ENCODE peak calls at places on chromosomes 2 and 18, in seven cellular contexts. K, M, T, E, U, F and C are unnamed samples.

GRCh38 chr2:207960911-207961310 is 64.4 kb downstream of the PLEKHM3 start:
- DNase-seq in K (no peak), M (no peak), T (no peak), E (no peak), U (no peak), F (no peak), C (no peak)

GRCh38 chr2:236173734-236174607 is 5.8 kb upstream of the GBX2 start:
- DNase-seq in K (no peak), M (no peak), T (no peak), E (peak; percentile 30), U (peak; percentile 24), F (no peak), C (no peak)

GRCh38 chr18:40841473-40841872 is 1113.6 kb upstream of the PIK3C3 start:
- DNase-seq in K (no peak), M (no peak), T (no peak), E (no peak), U (no peak), F (peak; percentile 81), C (peak; percentile 56)

GRCh38 chr2:127517465-127517864 is 8.8 kb downstream of the IWS1 start:
- DNase-seq in K (no peak), M (no peak), T (no peak), E (no peak), U (no peak), F (no peak), C (peak; percentile 46)

GRCh38 chr2:105443610-105444598 is 45.1 kb upstream of the FHL2 start:
- DNase-seq in K (no peak), M (no peak), T (no peak), E (no peak), U (no peak), F (no peak), C (no peak)

GRCh38 chr2:216591480-216591879 is 41.7 kb upstream of the IGFBP2 start:
- DNase-seq in K (no peak), M (no peak), T (no peak), E (no peak), U (no peak), F (no peak), C (no peak)

GRCh38 chr2:188410504-188411235 is 119.0 kb downstream of the GULP1 start:
- DNase-seq in K (no peak), M (no peak), T (peak; percentile 23), E (no peak), U (no peak), F (no peak), C (peak; percentile 30)

GRCh38 chr18:10015941-10016819 is 102.4 kb downstream of the VAPA start:
- DNase-seq in K (no peak), M (peak; percentile 89), T (no peak), E (no peak), U (no peak), F (peak; percentile 96), C (peak; percentile 99)

GRCh38 chr18:5513947-5514346 is 29.9 kb downstream of the EPB41L3 start:
- DNase-seq in K (no peak), M (no peak), T (no peak), E (no peak), U (no peak), F (no peak), C (no peak)

GRCh38 chr2:126707191-126707590 is 51.2 kb downstream of the GYPC start:
- DNase-seq in K (no peak), M (no peak), T (no peak), E (no peak), U (no peak), F (no peak), C (no peak)

GRCh38 chr2:179107737-179108136 is 57.8 kb upstream of the CCDC141 start:
- DNase-seq in K (no peak), M (no peak), T (peak; percentile 35), E (no peak), U (no peak), F (peak; percentile 50), C (peak; percentile 11)

GRCh38 chr2:70068119-70068518 is 19.2 kb upstream of the PCBP1 start:
- DNase-seq in K (no peak), M (no peak), T (no peak), E (no peak), U (no peak), F (no peak), C (no peak)

GRCh38 chr18:28960146-28960545 is 783.2 kb upstream of the CDH2 start:
- DNase-seq in K (no peak), M (no peak), T (no peak), E (no peak), U (no peak), F (peak; percentile 37), C (peak; percentile 7)

GRCh38 chr18:62788891-62789290 is 73.5 kb downstream of the PHLPP1 start:
- DNase-seq in K (no peak), M (peak; percentile 32), T (no peak), E (no peak), U (no peak), F (peak; percentile 48), C (peak; percentile 20)

GRCh38 chr2:132975490-132976105 is 305.6 kb upstream of the LYPD1 start:
- DNase-seq in K (no peak), M (no peak), T (no peak), E (no peak), U (no peak), F (no peak), C (no peak)

GRCh38 chr2:132978840-132979239 is 308.8 kb upstream of the LYPD1 start:
- DNase-seq in K (no peak), M (no peak), T (no peak), E (no peak), U (no peak), F (no peak), C (no peak)

GRCh38 chr2:132980304-132980703 is 310.3 kb upstream of the LYPD1 start:
- DNase-seq in K (no peak), M (no peak), T (no peak), E (no peak), U (no peak), F (no peak), C (no peak)

GRCh38 chr2:132979339-132980093 is 309.5 kb upstream of the LYPD1 start:
- DNase-seq in K (no peak), M (no peak), T (no peak), E (no peak), U (no peak), F (no peak), C (no peak)

DNA sequence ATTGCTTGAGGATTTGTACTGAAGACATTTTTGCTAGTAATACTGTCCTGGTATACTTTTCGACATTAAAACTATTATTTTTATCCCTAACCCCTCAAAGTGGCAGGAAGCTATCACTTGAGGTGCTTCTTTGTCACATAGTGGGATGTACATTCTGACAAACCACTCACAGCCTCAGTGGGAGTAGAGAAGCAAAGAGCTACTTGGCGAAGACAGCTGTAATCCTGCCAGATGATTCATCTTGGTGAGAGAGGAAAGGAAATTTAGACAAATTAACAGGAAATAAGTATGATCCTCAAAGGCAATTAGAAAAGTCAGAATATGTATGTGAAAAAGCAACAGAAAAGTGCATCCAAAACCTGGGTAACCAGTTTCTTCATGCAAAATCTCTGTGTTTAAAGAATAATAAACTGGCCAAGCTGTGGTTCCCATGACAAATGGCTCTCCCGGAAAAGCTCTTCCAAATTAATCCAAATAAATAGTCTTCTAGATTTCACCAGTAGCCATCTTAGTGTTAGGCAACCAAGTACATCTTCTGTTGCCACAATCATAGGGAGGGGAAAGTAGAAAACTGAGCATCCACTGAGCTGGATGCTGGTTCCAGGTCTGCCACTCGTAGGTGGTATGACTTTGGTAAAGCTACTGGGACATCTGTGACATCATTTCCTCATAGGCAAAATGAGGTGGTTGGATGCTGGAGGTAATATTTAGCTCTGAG is 308.0 kb upstream of the LYPD1 start:
- DNase-seq in K (no peak), M (no peak), T (no peak), E (no peak), U (no peak), F (peak; percentile 11), C (peak; percentile 19)
- TF ChIP-seq CTCF in K (no peak), M (no peak), T (no peak), E (no peak), U (no peak), F (no peak), C (no peak)

GRCh38 chr18:59139615-59140286 is at the start of gene SEC11C:
- DNase-seq in K (peak; percentile 95), M (peak; percentile 62), T (peak; percentile 94), E (peak; percentile 94), U (peak; percentile 96), F (peak; percentile 98), C (peak; percentile 91)

GRCh38 chr18:59142274-59142673 is 2.6 kb downstream of the SEC11C start:
- DNase-seq in K (no peak), M (no peak), T (no peak), E (no peak), U (no peak), F (no peak), C (no peak)

GRCh38 chr18:59139291-59139614 is 431 bp upstream of the SEC11C start:
- DNase-seq in K (peak; percentile 86), M (peak; percentile 18), T (peak; percentile 88), E (peak; percentile 87), U (peak; percentile 92), F (peak; percentile 92), C (peak; percentile 71)

GRCh38 chr18:59141294-59142068 is 1.8 kb downstream of the SEC11C start:
- DNase-seq in K (no peak), M (no peak), T (no peak), E (no peak), U (no peak), F (no peak), C (no peak)

GRCh38 chr18:59140287-59140885 is 702 bp downstream of the SEC11C start:
- DNase-seq in K (peak; percentile 55), M (no peak), T (peak; percentile 5), E (no peak), U (peak; percentile 22), F (peak; percentile 47), C (peak; percentile 39)
- TF ChIP-seq CTCF in K (no peak), M (no peak), T (no peak), E (no peak), U (no peak), F (peak; percentile 2), C (no peak)

GRCh38 chr2:211344289-211344688 is 787.9 kb downstream of the CPS1 start:
- DNase-seq in K (no peak), M (no peak), T (no peak), E (no peak), U (no peak), F (no peak), C (no peak)

GRCh38 chr2:211351998-211352397 is 795.6 kb downstream of the CPS1 start:
- DNase-seq in K (no peak), M (no peak), T (no peak), E (no peak), U (no peak), F (no peak), C (no peak)

GRCh38 chr2:211349031-211349430 is 792.6 kb downstream of the CPS1 start:
- DNase-seq in K (no peak), M (no peak), T (no peak), E (no peak), U (no peak), F (no peak), C (no peak)

DNA sequence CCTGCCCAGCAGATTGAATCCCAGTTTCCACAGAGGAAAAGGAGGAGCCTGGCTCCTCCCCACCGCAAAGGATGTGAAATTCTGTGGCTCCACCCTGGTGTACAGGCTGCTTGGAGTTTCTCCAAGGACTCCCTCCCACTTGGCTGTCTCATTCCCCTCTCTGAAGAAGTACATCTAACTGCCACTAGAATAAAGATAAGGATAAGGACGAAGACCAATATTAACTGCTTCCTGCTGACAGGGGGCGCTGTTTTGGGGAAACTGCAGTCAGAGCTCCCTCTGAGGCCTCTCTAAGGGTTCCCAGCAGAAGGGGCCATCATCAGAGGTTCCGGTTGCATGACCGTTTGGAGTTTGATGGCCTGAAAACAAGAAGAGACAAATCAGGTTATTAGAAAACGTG is 790.9 kb downstream of the CPS1 start:
- DNase-seq in K (no peak), M (no peak), T (peak; percentile 18), E (no peak), U (peak; percentile 33), F (no peak), C (no peak)
- TF ChIP-seq CTCF in K (no peak), M (no peak), T (no peak), E (no peak), U (peak; percentile 51), F (no peak), C (no peak)

GRCh38 chr2:25844089-25844488 is 34.2 kb downstream of the ASXL2 start:
- DNase-seq in K (no peak), M (no peak), T (no peak), E (no peak), U (no peak), F (peak; percentile 74), C (peak; percentile 46)
- TF ChIP-seq CTCF in K (no peak), M (no peak), T (no peak), E (no peak), U (no peak), F (no peak), C (no peak)